ENCODE peak calls at places on chromosome 3, in five cellular contexts. H, N, W, P and K are unnamed samples.

GRCh38 chr3:79598594-79598993 is 169.2 kb downstream of the ROBO1 start:
- DNase-seq in N (no peak), W (no peak), P (peak; percentile 67), H (no peak), K (no peak)

GRCh38 chr3:188092648-188093047 is 61.3 kb upstream of the LPP start:
- DNase-seq in W (no peak), P (no peak), N (peak; percentile 28), H (peak; percentile 58), K (peak; percentile 49)

GRCh38 chr3:127822836-127823589 is 698 bp upstream of the MGLL start:
- DNase-seq in N (peak; percentile 35), W (no peak), P (no peak), H (no peak), K (peak; percentile 24)

GRCh38 chr3:151816091-151816604 is 2.2 kb downstream of the AADAC start:
- DNase-seq in N (peak; percentile 64), W (no peak), P (peak; percentile 68), H (no peak), K (no peak)

GRCh38 chr3:4823986-4824947 is 155.0 kb upstream of the BHLHE40 start:
- DNase-seq in P (no peak), W (no peak), N (no peak), H (no peak), K (no peak)

GRCh38 chr3:126394977-126395321 is 240 bp downstream of the CFAP100 start:
- DNase-seq in W (no peak), P (no peak), H (no peak), N (no peak), K (no peak)

GRCh38 chr3:39760325-39760724 is 49.1 kb upstream of the MYRIP start:
- DNase-seq in N (no peak), P (no peak), W (no peak), H (no peak), K (no peak)

GRCh38 chr3:143119974-143120715 is 574 bp downstream of the CHST2 start:
- DNase-seq in N (peak; percentile 30), P (peak; percentile 42), H (peak; percentile 66), W (no peak), K (peak; percentile 53)

GRCh38 chr3:17850448-17850847 is 108.0 kb upstream of the TBC1D5 start:
- DNase-seq in W (no peak), H (no peak), P (peak; percentile 13), N (peak; percentile 36), K (no peak)

GRCh38 chr3:98994128-98994762 is 92.8 kb upstream of the DCBLD2 start:
- DNase-seq in N (peak; percentile 63), W (no peak), P (peak; percentile 69), H (no peak), K (no peak)

GRCh38 chr3:160927620-160928019 is 171.6 kb downstream of the PPM1L start:
- DNase-seq in H (no peak), N (no peak), W (no peak), P (no peak), K (no peak)

GRCh38 chr3:159928071-159928491 is 60.6 kb upstream of the IL12A start:
- DNase-seq in W (no peak), N (peak; percentile 48), P (peak; percentile 38), H (no peak), K (no peak)

GRCh38 chr3:8420613-8421012 is 81.0 kb upstream of the LMCD1 start:
- DNase-seq in H (no peak), N (no peak), P (peak; percentile 9), W (no peak), K (no peak)

GRCh38 chr3:36546196-36546595 is 165.9 kb downstream of the STAC start:
- DNase-seq in W (no peak), P (no peak), N (no peak), H (no peak), K (no peak)

GRCh38 chr3:187667526-187667925 is 2.7 kb downstream of the SST start:
- DNase-seq in P (no peak), H (no peak), W (no peak), N (no peak), K (no peak)

GRCh38 chr3:71211083-71211482 is 372.4 kb downstream of the FOXP1 start:
- DNase-seq in H (no peak), N (no peak), P (peak; percentile 11), W (no peak), K (no peak)

GRCh38 chr3:151101270-151101954 is 15.9 kb downstream of the MED12L start:
- DNase-seq in N (no peak), W (no peak), H (no peak), P (no peak), K (no peak)

GRCh38 chr3:188266581-188267274 is 112.8 kb downstream of the LPP start:
- DNase-seq in H (no peak), P (peak; percentile 86), W (no peak), N (peak; percentile 84), K (no peak)

GRCh38 chr3:38000965-38001455 is 10.4 kb downstream of the VILL start:
- DNase-seq in H (no peak), P (no peak), N (no peak), W (no peak), K (no peak)

GRCh38 chr3:169430687-169431404 is 232.7 kb downstream of the MECOM start:
- DNase-seq in P (peak; percentile 57), N (peak; percentile 11), H (no peak), W (no peak), K (peak; percentile 5)

GRCh38 chr3:14730703-14731102 is 55.8 kb downstream of the C3orf20 start:
- DNase-seq in P (no peak), N (no peak), H (no peak), W (no peak), K (no peak)

GRCh38 chr3:86254480-86254879 is 736.5 kb downstream of the VGLL3 start:
- DNase-seq in P (no peak), H (no peak), N (no peak), W (no peak), K (no peak)

GRCh38 chr3:8767667-8768363 is 1.6 kb downstream of the OXTR start:
- DNase-seq in H (peak; percentile 31), N (no peak), W (no peak), P (peak; percentile 43), K (peak; percentile 23)